ENCODE peak calls at places on chromosomes 3 and 15, in ten cellular contexts. Y is CD8-positive, alpha-beta memory T cell; J is ovary; B is body of pancreas; V is thoracic aorta; D is right cardiac atrium; Q is aorta; X is heart left ventricle; M is hepatocyte; P is adrenal gland. L is an unnamed sample.

GRCh38 chr3:111739241-111739952 is 119.7 kb upstream of the PHLDB2 start:
- DNase-seq in X (peak; percentile 45), Y (no peak), Q (no peak), P (peak; percentile 73), B (peak; percentile 67), M (no peak), V (no peak), J (no peak), D (no peak), L (no peak)

GRCh38 chr3:123076496-123077418 is 9.9 kb downstream of the PDIA5 start:
- DNase-seq in V (peak; percentile 40), Q (peak; percentile 84), D (peak; percentile 76), M (peak; percentile 41), X (peak; percentile 73), Y (no peak), B (peak; percentile 62), P (peak; percentile 76), J (peak; percentile 63), L (peak; percentile 12)

GRCh38 chr3:190003730-190004129 is 117.0 kb downstream of the P3H2 start:
- DNase-seq in D (no peak), X (no peak), B (no peak), P (peak; percentile 77), M (no peak), Y (no peak), J (no peak), V (no peak), Q (no peak), L (no peak)

GRCh38 chr15:39587910-39588530 is 7.1 kb downstream of the THBS1 start:
- DNase-seq in Q (no peak), D (no peak), J (peak; percentile 21), M (no peak), B (no peak), X (no peak), V (no peak), Y (no peak), P (no peak), L (no peak)

GRCh38 chr3:18443670-18444596 is 18.8 kb upstream of the SATB1 start:
- DNase-seq in D (peak; percentile 16), V (no peak), P (no peak), Y (no peak), B (peak; percentile 29), X (peak; percentile 20), Q (peak; percentile 59), J (peak; percentile 16), M (peak; percentile 38), L (no peak)

GRCh38 chr3:45218578-45219390 is 7.3 kb downstream of the TMEM158 start:
- DNase-seq in P (peak; percentile 72), X (no peak), V (no peak), Q (no peak), J (no peak), D (no peak), B (no peak), M (no peak), Y (no peak), L (no peak)

GRCh38 chr3:129576514-129577345 is 29.7 kb downstream of the PLXND1 start:
- DNase-seq in D (no peak), Q (peak; percentile 86), X (no peak), J (no peak), V (no peak), Y (peak; percentile 83), M (no peak), P (peak; percentile 72), B (peak; percentile 45), L (peak; percentile 55)

GRCh38 chr15:74604983-74605809 is 10.4 kb upstream of the CLK3 start:
- DNase-seq in J (no peak), X (no peak), V (no peak), Y (no peak), B (no peak), P (no peak), D (no peak), Q (no peak), M (no peak), L (no peak)

GRCh38 chr3:187946031-187946691 is 200.9 kb upstream of the BCL6 start:
- DNase-seq in M (peak; percentile 17), Q (no peak), J (no peak), Y (no peak), D (no peak), V (no peak), P (no peak), B (no peak), X (no peak), L (no peak)

GRCh38 chr3:69444980-69445379 is 59.1 kb upstream of the FRMD4B start:
- DNase-seq in Y (no peak), V (no peak), X (no peak), P (no peak), D (peak; percentile 28), B (no peak), M (no peak), J (no peak), Q (no peak), L (no peak)

GRCh38 chr15:42154576-42155355 is 1.7 kb downstream of the PLA2G4F start:
- DNase-seq in Y (no peak), D (no peak), M (no peak), V (no peak), J (no peak), Q (no peak), B (no peak), X (no peak), P (no peak), L (peak; percentile 18)

GRCh38 chr15:45640610-45641009 is 5.8 kb downstream of the SQOR start:
- DNase-seq in P (no peak), B (no peak), Q (no peak), D (no peak), M (peak; percentile 66), J (no peak), Y (no peak), V (no peak), X (no peak), L (peak; percentile 31)

GRCh38 chr15:45644437-45644836 is 9.6 kb downstream of the SQOR start:
- DNase-seq in B (no peak), Q (no peak), X (no peak), M (no peak), P (no peak), Y (no peak), D (no peak), J (no peak), V (no peak), L (no peak)

GRCh38 chr15:45641374-45641778 is 6.5 kb downstream of the SQOR start:
- DNase-seq in P (peak; percentile 59), M (peak; percentile 82), X (no peak), Y (no peak), Q (no peak), J (no peak), B (peak; percentile 46), D (no peak), V (no peak), L (peak; percentile 78)

GRCh38 chr15:45645026-45645980 is 10.5 kb downstream of the SQOR start:
- DNase-seq in Q (no peak), X (no peak), V (no peak), J (no peak), P (no peak), M (peak; percentile 57), D (no peak), Y (no peak), B (no peak), L (no peak)

GRCh38 chr15:45642203-45642932 is 7.5 kb downstream of the SQOR start:
- DNase-seq in B (no peak), P (peak; percentile 55), V (no peak), J (peak; percentile 16), M (no peak), D (peak; percentile 43), Y (no peak), X (no peak), Q (peak; percentile 82), L (no peak)
- H3K4me1 ChIP-seq in B (peaks cover 69% of the 10 kb centered on the region), P (peaks cover 53% of the 10 kb centered on the region), V (peaks cover 86% of the 10 kb centered on the region), J (peaks cover 11% of the 10 kb centered on the region), M (peaks cover 36% of the 10 kb centered on the region), D (peaks cover 11% of the 10 kb centered on the region), Y (peaks cover 30% of the 10 kb centered on the region), X (peaks cover 46% of the 10 kb centered on the region), Q (peaks cover 15% of the 10 kb centered on the region), L (peaks cover 15% of the 10 kb centered on the region)

GRCh38 chr15:63501256-63502089 is 2.9 kb upstream of the USP3 start:
- DNase-seq in D (peak; percentile 90), B (peak; percentile 74), Y (peak; percentile 44), V (peak; percentile 79), P (peak; percentile 85), X (peak; percentile 86), Q (peak; percentile 93), M (peak; percentile 88), J (peak; percentile 89), L (peak; percentile 66)
- H3K4me3 ChIP-seq in D (peak overlapping the region; percentile 36), B (no peak overlapping the region), Y (peak overlapping the region; percentile 26), V (peak overlapping the region; percentile 64), P (peak overlapping the region; percentile 8), X (no peak overlapping the region), Q (peak overlapping the region; percentile 41), M (no peak overlapping the region), J (peak overlapping the region; percentile 19), L (peak overlapping the region; percentile 13)

DNA sequence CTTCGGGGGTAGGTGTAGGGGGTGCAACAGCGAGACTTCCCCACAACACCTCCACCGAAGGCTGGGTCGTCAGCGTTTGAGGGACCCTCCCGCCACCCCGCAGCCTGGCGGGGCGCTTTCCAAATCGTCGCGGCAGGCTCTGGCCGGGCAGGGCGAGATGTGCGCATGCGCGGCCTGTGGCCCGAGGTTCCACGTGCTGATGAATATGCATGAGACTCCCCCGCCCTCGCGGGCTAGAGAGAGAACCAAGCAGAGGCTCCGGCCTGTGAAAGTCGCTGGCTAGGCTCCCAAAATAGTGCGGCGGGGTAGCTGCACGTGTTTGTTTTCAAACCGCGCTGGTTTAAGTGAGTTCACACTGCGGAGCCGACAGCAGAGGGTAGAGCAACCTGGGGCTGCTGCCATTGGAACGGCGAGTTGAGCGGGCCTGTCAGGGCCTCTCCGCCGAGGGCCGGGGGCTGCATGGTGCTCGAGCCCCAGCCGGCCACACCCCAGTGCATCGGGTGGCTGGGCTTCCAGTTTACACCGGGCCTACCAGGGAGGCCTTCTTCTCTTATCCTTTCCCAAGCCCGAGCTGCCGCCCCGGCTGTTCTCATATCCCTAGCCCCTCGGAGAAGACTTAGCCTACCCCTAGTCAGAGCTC is 10.0 kb downstream of the ZIC1 start:
- DNase-seq in M (peak; percentile 69), B (peak; percentile 38), D (peak; percentile 36), Y (no peak), Q (no peak), V (no peak), P (peak; percentile 21), X (no peak), J (peak; percentile 57), L (no peak)
- H3K27me3 ChIP-seq in M (peaks cover 100% of the 10 kb centered on the region), B (peaks cover 47% of the 10 kb centered on the region), D (peaks cover 17% of the 10 kb centered on the region), Y (peaks cover 55% of the 10 kb centered on the region), Q (no peaks in the 10 kb centered on the region), V (peaks cover 26% of the 10 kb centered on the region), P (peaks cover 88% of the 10 kb centered on the region), X (peaks cover 74% of the 10 kb centered on the region), J (no peaks in the 10 kb centered on the region), L (peaks cover 64% of the 10 kb centered on the region)

GRCh38 chr3:182567666-182568065 is 225.6 kb upstream of the ATP11B start:
- DNase-seq in Y (no peak), Q (no peak), P (no peak), X (no peak), J (no peak), V (no peak), M (peak; percentile 25), D (no peak), B (no peak), L (no peak)
- H3K4me1 ChIP-seq in Y (no peaks in the 10 kb centered on the region), Q (no peaks in the 10 kb centered on the region), P (no peaks in the 10 kb centered on the region), X (no peaks in the 10 kb centered on the region), J (no peaks in the 10 kb centered on the region), V (no peaks in the 10 kb centered on the region), M (no peaks in the 10 kb centered on the region), D (peaks cover 2% of the 10 kb centered on the region), B (no peaks in the 10 kb centered on the region), L (no peaks in the 10 kb centered on the region)

DNA sequence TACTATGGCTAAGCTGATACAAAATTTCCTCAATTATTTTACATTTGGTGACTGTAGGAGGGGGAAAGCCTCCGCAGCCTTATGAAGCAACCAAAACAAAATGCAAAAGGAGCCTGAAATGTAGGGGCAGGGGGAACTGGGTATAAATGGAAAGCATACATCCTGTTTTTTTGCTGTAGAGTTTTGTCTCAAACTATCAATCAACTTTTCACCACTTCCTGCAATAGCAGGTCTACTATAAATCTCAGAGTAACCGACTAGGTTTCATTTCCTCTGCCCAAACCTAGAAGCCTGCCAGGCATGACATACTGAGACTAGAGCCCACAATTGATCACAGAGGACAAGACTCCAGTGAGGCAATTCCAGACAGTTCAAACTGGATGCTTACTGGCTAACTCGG is 91.3 kb downstream of the SHQ1 start:
- DNase-seq in B (no peak), D (no peak), Q (no peak), V (no peak), Y (peak; percentile 80), X (no peak), M (no peak), J (no peak), P (no peak), L (peak; percentile 23)
- H3K4me3 ChIP-seq in B (no peak overlapping the region), D (no peak overlapping the region), Q (no peak overlapping the region), V (no peak overlapping the region), Y (peak overlapping the region; percentile 16), X (no peak overlapping the region), M (no peak overlapping the region), J (no peak overlapping the region), P (no peak overlapping the region), L (no peak overlapping the region)